ENCODE peak calls at places on chromosomes 4 and X, in five cellular contexts. F is activated T-helper 1 cell treated with Interleukin-2 at 50 U/mL for 16 hours, D is PC-3, N is upper lobe of right lung, U is SK-MEL-5. C is an unnamed sample.

GRCh38 chr4:173371292-173372192 is 788 bp downstream of the SAP30 start:
- DNase-seq in F (peak), D (peak), N (peak), U (peak), C (peak)

GRCh38 chr4:64068096-64068495 is 341.2 kb downstream of the TECRL start:
- DNase-seq in F (no peak), D (no peak), N (no peak), U (no peak), C (no peak)

GRCh38 chr4:128590773-128591172 is 218.7 kb upstream of the JADE1 start:
- DNase-seq in F (no peak), D (no peak), N (no peak), U (no peak), C (no peak)

GRCh38 chrX:11212741-11213140 is 80.5 kb upstream of the AMELX start:
- DNase-seq in F (no peak), D (no peak), N (no peak), U (no peak), C (no peak)

GRCh38 chr4:158053086-158053485 is 119.7 kb downstream of the GASK1B start:
- DNase-seq in F (no peak), D (no peak), N (no peak), U (no peak), C (no peak)

GRCh38 chr4:151355155-151355554 is 29.8 kb upstream of the SH3D19 start:
- DNase-seq in F (no peak), D (no peak), N (no peak), U (no peak), C (no peak)

GRCh38 chr4:82823062-82823461 is 24.5 kb upstream of the SCD5 start:
- DNase-seq in F (no peak), D (peak), N (no peak), U (no peak), C (no peak)

GRCh38 chr4:37890501-37891220 is at the start of gene TBC1D1:
- DNase-seq in F (no peak), D (peak), N (peak), U (no peak), C (no peak)

GRCh38 chr4:80008351-80008750 is 64.7 kb downstream of the ANTXR2 start:
- DNase-seq in F (no peak), D (no peak), N (no peak), U (no peak), C (no peak)

GRCh38 chr4:122953924-122954323 is 31.5 kb upstream of the NUDT6 start:
- DNase-seq in F (no peak), D (no peak), N (no peak), U (no peak), C (no peak)

GRCh38 chr4:25405453-25405852 is 28.4 kb downstream of the ANAPC4 start:
- DNase-seq in F (no peak), D (no peak), N (no peak), U (no peak), C (no peak)

GRCh38 chr4:153398713-153399112 is 54.2 kb downstream of the MND1 start:
- DNase-seq in F (no peak), D (no peak), N (no peak), U (no peak), C (no peak)

GRCh38 chrX:38817004-38817703 is 15.9 kb downstream of the MID1IP1 start:
- DNase-seq in F (no peak), D (peak), N (peak), U (no peak), C (no peak)

GRCh38 chr4:185634066-185634652 is 98.9 kb upstream of the PDLIM3 start:
- DNase-seq in F (no peak), D (peak), N (no peak), U (peak), C (no peak)

GRCh38 chr4:72489267-72489666 is 79.8 kb downstream of the ADAMTS3 start:
- DNase-seq in F (no peak), D (peak), N (no peak), U (peak), C (no peak)

GRCh38 chrX:151970661-151971060 is 3.8 kb downstream of the GABRE start:
- DNase-seq in F (no peak), D (peak), N (peak), U (peak), C (peak)

GRCh38 chr4:134027931-134028330 is 173.7 kb downstream of the PABPC4L start:
- DNase-seq in F (no peak), D (peak), N (no peak), U (peak), C (peak)

GRCh38 chr4:78862314-78862737 is 76.9 kb downstream of the PAQR3 start:
- DNase-seq in F (no peak), D (no peak), N (no peak), U (no peak), C (no peak)

GRCh38 chrX:28586891-28587635 is at the start of gene IL1RAPL1:
- DNase-seq in F (no peak), D (peak), N (no peak), U (peak), C (no peak)

GRCh38 chr4:152258804-152259708 is 276.8 kb downstream of the FBXW7 start:
- DNase-seq in F (no peak), D (peak), N (no peak), U (no peak), C (no peak)

GRCh38 chrX:7330551-7330950 is 182.6 kb upstream of the PUDP start:
- DNase-seq in F (no peak), D (no peak), N (no peak), U (no peak), C (no peak)

GRCh38 chr4:147638942-147639341 is 21.7 kb downstream of the TMEM184C start:
- DNase-seq in F (no peak), D (no peak), N (no peak), U (no peak), C (no peak)

GRCh38 chr4:99157478-99157935 is 13.4 kb upstream of the ADH4 start:
- DNase-seq in F (no peak), D (no peak), N (no peak), U (no peak), C (no peak)

GRCh38 chr4:148007303-148007702 is 275.4 kb downstream of the ARHGAP10 start:
- DNase-seq in F (no peak), D (peak), N (no peak), U (no peak), C (peak)

GRCh38 chr4:177375971-177376370 is 66.3 kb downstream of the AGA start:
- DNase-seq in F (no peak), D (no peak), N (no peak), U (peak), C (no peak)

GRCh38 chr4:77697860-77698599 is 92.4 kb downstream of the CXCL13 start:
- DNase-seq in F (no peak), D (peak), N (no peak), U (peak), C (no peak)

GRCh38 chr4:76811604-76812412 is 86.1 kb downstream of the SOWAHB start:
- DNase-seq in F (no peak), D (no peak), N (no peak), U (no peak), C (peak)

GRCh38 chr4:54988655-54989054 is 136.7 kb downstream of the KDR start:
- DNase-seq in F (no peak), D (no peak), N (no peak), U (no peak), C (no peak)

GRCh38 chr4:183344523-183345255 is 22.5 kb upstream of the CLDN24 start:
- DNase-seq in F (no peak), D (no peak), N (peak), U (no peak), C (no peak)

GRCh38 chr4:154560824-154561231 is 2.0 kb upstream of the FGB start:
- DNase-seq in F (no peak), D (peak), N (no peak), U (no peak), C (no peak)

GRCh38 chrX:118520206-118520857 is 24.7 kb downstream of the DOCK11 start:
- DNase-seq in F (no peak), D (peak), N (no peak), U (no peak), C (no peak)